ENCODE peak calls at places on chromosomes 16 and 17, in nine cellular contexts. R is posterior cingulate gyrus; S is effector memory CD4-positive, alpha-beta T cell; N is AG08395; Z is T-cell; F is MV-4-11; T is activated naive CD4-positive, alpha-beta T cell treated with anti-CD3 and anti-CD28 coated beads for 36 hours; Q is GDM1; U is amniotic stem cell. M is an unnamed sample.
A peak's percentile ranks its signal among the peaks of the same experiment; 100 is the strongest.

GRCh38 chr17:32350662-32351418 is 883 bp downstream of the ZNF207 start:
- DNase-seq in N (peak; percentile 52), S (peak; percentile 34), T (peak; percentile 62), F (peak; percentile 81), Q (peak; percentile 9), U (peak; percentile 39), Z (peak; percentile 38), R (no peak), M (no peak)

GRCh38 chr16:13036600-13036999 is 135.2 kb downstream of the SHISA9 start:
- DNase-seq in F (peak; percentile 21), N (peak; percentile 9), Q (peak; percentile 12), R (no peak), U (no peak), T (peak; percentile 56), S (no peak), Z (no peak), M (no peak)

GRCh38 chr16:49776085-49776501 is 79.8 kb downstream of the ZNF423 start:
- DNase-seq in U (no peak), Z (no peak), F (no peak), S (no peak), Q (no peak), T (no peak), N (no peak), R (peak; percentile 76), M (no peak)

GRCh38 chr17:37672545-37673078 is 29.4 kb upstream of the DDX52 start:
- DNase-seq in F (peak; percentile 18), Q (no peak), U (no peak), Z (no peak), N (peak; percentile 13), S (no peak), R (no peak), T (no peak), M (no peak)

GRCh38 chr16:80144191-80144590 is 396.6 kb upstream of the DYNLRB2 start:
- DNase-seq in T (no peak), R (no peak), Q (no peak), Z (no peak), N (no peak), U (no peak), F (no peak), S (no peak), M (no peak)

GRCh38 chr16:1821861-1822611 is 4.6 kb downstream of the HAGH start:
- DNase-seq in S (no peak), F (no peak), U (no peak), R (no peak), T (no peak), Q (no peak), N (no peak), Z (no peak), M (no peak)

GRCh38 chr17:1647802-1648581 is 1.7 kb downstream of the RILP start:
- DNase-seq in Q (no peak), R (peak; percentile 84), S (no peak), N (no peak), U (no peak), F (peak; percentile 39), Z (no peak), T (no peak), M (no peak)

GRCh38 chr17:32241521-32242094 is 24.0 kb upstream of the RHBDL3 start:
- DNase-seq in F (no peak), S (no peak), T (no peak), R (no peak), Q (no peak), U (no peak), N (no peak), Z (no peak), M (no peak)

GRCh38 chr16:59632266-59632855 is 898.2 kb upstream of the GOT2 start:
- DNase-seq in T (no peak), R (no peak), N (peak; percentile 67), U (no peak), Q (no peak), S (no peak), Z (no peak), F (no peak), M (no peak)